ENCODE peak calls at places on chromosomes 13 and 19, in ten cellular contexts. S, W, Y, G, P, J, M, T, E and O are unnamed samples. For H3K4me1, the result is how much of the 10 kb centered on the place peaks cover.

GRCh38 chr13:41317243-41317642 is 6.2 kb downstream of the NAA16 start:
- DNase-seq in P (no peak), E (no peak), Y (no peak), T (no peak), S (no peak), M (no peak), J (no peak), G (no peak), W (no peak), O (no peak)

GRCh38 chr13:22372261-22372660 is 701.4 kb downstream of the FGF9 start:
- DNase-seq in T (no peak), G (no peak), M (no peak), Y (peak), W (no peak), E (no peak), P (no peak), J (no peak), S (no peak), O (no peak)

GRCh38 chr19:10305139-10305806 is 4.3 kb downstream of the ZGLP1 start:
- DNase-seq in G (peak), T (no peak), E (peak), M (no peak), Y (no peak), S (no peak), J (no peak), P (no peak), W (peak), O (no peak)

GRCh38 chr19:4304509-4305252 is at the start of gene FSD1:
- DNase-seq in W (peak), Y (peak), G (no peak), E (no peak), P (no peak), T (no peak), S (peak), J (no peak), M (no peak), O (no peak)

GRCh38 chr13:83085186-83085900 is 796.9 kb downstream of the SLITRK1 start:
- DNase-seq in S (no peak), P (no peak), E (no peak), T (no peak), W (peak), Y (no peak), G (no peak), J (no peak), M (no peak), O (no peak)

GRCh38 chr13:99383946-99384345 is 76.7 kb upstream of the GPR183 start:
- DNase-seq in S (no peak), M (no peak), G (no peak), T (no peak), E (no peak), J (no peak), W (no peak), P (no peak), Y (no peak), O (peak)

GRCh38 chr19:34120846-34121639 is 51.3 kb upstream of the LSM14A start:
- DNase-seq in G (no peak), T (no peak), W (peak), M (peak), S (peak), P (no peak), Y (peak), J (peak), E (peak), O (no peak)

GRCh38 chr13:94236876-94237275 is 242.6 kb downstream of the DCT start:
- DNase-seq in G (no peak), J (no peak), Y (no peak), P (no peak), T (no peak), E (no peak), M (no peak), S (no peak), W (no peak), O (no peak)

GRCh38 chr13:112014857-112015256 is 52.1 kb upstream of the SOX1 start:
- DNase-seq in P (no peak), M (no peak), Y (no peak), T (no peak), W (peak), S (no peak), G (no peak), E (no peak), J (no peak), O (no peak)

GRCh38 chr13:43246382-43246781 is 223.0 kb downstream of the DNAJC15 start:
- DNase-seq in P (no peak), Y (no peak), E (no peak), J (no peak), T (no peak), W (peak), S (no peak), G (no peak), M (no peak), O (no peak)
- H3K4me3 ChIP-seq in P (no peak), Y (no peak), E (no peak), J (no peak), T (no peak), W (no peak), S (no peak), G (no peak), M (no peak), O (no peak)

GRCh38 chr19:33062902-33063301 is 1.8 kb downstream of the RHPN2 start:
- DNase-seq in T (no peak), Y (no peak), J (no peak), M (no peak), W (no peak), P (no peak), G (no peak), S (no peak), E (no peak), O (no peak)

GRCh38 chr19:33064778-33065550 is at the start of gene RHPN2:
- DNase-seq in W (peak), P (peak), S (peak), T (peak), E (peak), Y (peak), J (peak), M (peak), G (no peak), O (no peak)

GRCh38 chr19:33064117-33064777 is 441 bp downstream of the RHPN2 start:
- DNase-seq in W (no peak), S (peak), T (peak), Y (peak), G (no peak), J (no peak), M (no peak), P (no peak), E (peak), O (no peak)

GRCh38 chr19:33063356-33064116 is 1.2 kb downstream of the RHPN2 start:
- DNase-seq in P (no peak), J (no peak), M (no peak), G (no peak), S (peak), W (peak), Y (peak), E (peak), T (peak), O (no peak)

GRCh38 chr19:33060586-33060985 is 4.1 kb downstream of the RHPN2 start:
- DNase-seq in E (no peak), Y (no peak), J (no peak), P (no peak), S (no peak), M (no peak), W (no peak), G (no peak), T (no peak), O (no peak)
- H3K4me1 ChIP-seq in E (under half), Y (under half), J (under half), P (under half), S (under half), M (under half), W (under half), G (under half), T (under half), O (under half)

GRCh38 chr13:29924482-29924884 is 74.1 kb upstream of the UBL3 start:
- DNase-seq in Y (no peak), T (no peak), W (peak), E (no peak), S (peak), M (no peak), G (no peak), P (no peak), J (peak), O (no peak)
- TF ChIP-seq CTCF in Y (no peak), T (no peak), W (no peak), E (no peak), S (no peak), M (no peak), G (no peak), P (no peak), J (no peak), O (no peak)

DNA sequence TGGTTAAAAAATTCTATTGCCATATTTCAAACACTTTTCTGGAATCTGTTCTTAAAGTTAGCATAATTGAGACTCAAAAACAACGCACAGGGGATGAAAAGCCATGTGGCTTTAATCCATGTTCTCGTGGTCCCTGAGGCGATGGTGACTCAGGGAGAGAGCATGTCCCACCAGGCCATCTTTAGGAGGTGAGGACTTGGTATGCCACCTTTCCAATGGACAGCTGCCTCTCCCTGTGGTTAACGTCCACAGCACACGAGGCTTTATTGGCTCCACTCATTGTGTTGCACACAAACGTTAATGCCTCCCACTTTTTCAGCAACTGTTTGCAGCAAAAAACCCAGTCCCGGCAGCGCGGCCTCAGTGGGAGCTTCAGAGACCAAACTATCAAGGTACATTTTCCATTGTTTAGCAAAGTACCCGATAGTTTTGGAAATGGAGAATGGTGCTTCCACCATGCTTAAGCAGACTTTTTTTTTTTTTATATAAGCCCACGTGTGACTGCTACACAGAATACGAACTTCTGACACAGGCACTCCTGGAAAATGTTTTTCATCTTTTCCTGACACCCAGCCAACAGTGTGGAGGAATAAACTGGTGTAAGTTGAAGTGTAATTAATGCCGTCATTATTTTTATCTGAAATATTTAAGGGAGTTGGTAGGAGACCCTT is 51.2 kb downstream of the EFNB2 start:
- DNase-seq in E (no peak), M (no peak), G (no peak), S (no peak), J (no peak), W (no peak), Y (no peak), P (no peak), T (no peak), O (no peak)
- H3K4me3 ChIP-seq in E (no peak), M (no peak), G (peak), S (no peak), J (no peak), W (no peak), Y (no peak), P (peak), T (peak), O (peak)

GRCh38 chr13:87234981-87235380 is 436.2 kb upstream of the SLITRK5 start:
- DNase-seq in E (no peak), W (peak), J (peak), P (no peak), S (no peak), G (no peak), Y (no peak), T (no peak), M (no peak), O (no peak)
- H3K4me1 ChIP-seq in E (under half), W (under half), J (under half), P (under half), S (under half), G (under half), Y (under half), T (under half), M (under half), O (under half)

GRCh38 chr13:30679483-30680330 is 55.6 kb upstream of the ALOX5AP start:
- DNase-seq in S (no peak), E (peak), T (no peak), P (no peak), M (no peak), W (peak), J (no peak), G (no peak), Y (no peak), O (no peak)
- TF ChIP-seq CTCF in S (no peak), E (peak), T (no peak), P (peak), M (peak), W (peak), J (peak), G (peak), Y (peak), O (peak)

GRCh38 chr19:38210458-38210987 is 13.5 kb downstream of the DPF1 start:
- DNase-seq in G (no peak), S (peak), P (peak), Y (peak), T (peak), E (no peak), M (no peak), J (no peak), W (peak), O (no peak)
- H3K4me3 ChIP-seq in G (peak), S (no peak), P (peak), Y (peak), T (no peak), E (no peak), M (no peak), J (no peak), W (no peak), O (peak)

GRCh38 chr19:5952193-5953033 is 25.5 kb downstream of the RANBP3 start:
- DNase-seq in M (no peak), Y (no peak), T (no peak), G (no peak), P (peak), W (no peak), J (no peak), S (no peak), E (no peak), O (no peak)

GRCh38 chr19:5953680-5954213 is 24.2 kb downstream of the RANBP3 start:
- DNase-seq in J (peak), G (no peak), E (no peak), M (no peak), W (no peak), P (peak), S (no peak), Y (no peak), T (no peak), O (no peak)

GRCh38 chr19:5953034-5953589 is 24.8 kb downstream of the RANBP3 start:
- DNase-seq in P (peak), E (no peak), W (peak), G (no peak), M (no peak), T (no peak), Y (no peak), J (no peak), S (no peak), O (no peak)

GRCh38 chr19:5955638-5955935 is 22.4 kb downstream of the RANBP3 start:
- DNase-seq in Y (no peak), W (peak), T (no peak), P (no peak), E (no peak), G (no peak), M (no peak), S (no peak), J (no peak), O (no peak)

DNA sequence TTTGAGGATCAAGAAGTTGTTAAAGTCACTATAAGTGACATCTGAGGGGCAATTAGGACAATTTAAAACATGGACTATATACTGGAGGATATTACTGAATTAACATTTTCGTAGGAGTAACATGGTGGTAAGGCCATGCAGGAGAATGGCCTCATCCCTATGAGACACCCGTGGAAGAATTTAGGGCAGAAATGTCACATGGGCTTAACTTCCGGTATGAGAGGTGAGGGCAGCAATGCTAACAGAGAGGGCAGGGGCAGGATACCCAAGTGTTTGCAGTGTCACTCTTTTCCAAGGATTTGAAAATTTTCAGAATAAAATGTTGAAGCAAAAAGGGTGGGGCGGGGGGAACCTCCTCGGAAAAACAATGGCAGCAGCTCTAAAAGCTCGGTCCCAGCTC is 23.6 kb downstream of the RANBP3 start:
- DNase-seq in T (no peak), Y (no peak), G (no peak), W (peak), P (no peak), J (no peak), S (no peak), E (no peak), M (no peak), O (no peak)
- H3K4me1 ChIP-seq in T (under half), Y (under half), G (under half), W (under half), P (half or more), J (under half), S (under half), E (under half), M (under half), O (under half)

GRCh38 chr13:85266331-85266730 is 532.9 kb downstream of the SLITRK6 start:
- DNase-seq in E (no peak), W (no peak), S (no peak), Y (no peak), P (no peak), T (no peak), J (peak), G (no peak), M (no peak), O (no peak)

GRCh38 chr13:85266771-85267170 is 532.4 kb downstream of the SLITRK6 start:
- DNase-seq in E (no peak), M (no peak), P (no peak), Y (no peak), J (no peak), S (no peak), T (no peak), G (no peak), W (no peak), O (no peak)

GRCh38 chr13:85265296-85265695 is 533.9 kb downstream of the SLITRK6 start:
- DNase-seq in S (no peak), M (no peak), G (no peak), P (no peak), T (no peak), Y (no peak), E (no peak), W (no peak), J (no peak), O (no peak)

GRCh38 chr13:85260896-85261295 is 538.3 kb downstream of the SLITRK6 start:
- DNase-seq in E (no peak), S (no peak), M (no peak), T (no peak), G (no peak), J (no peak), Y (no peak), P (no peak), W (no peak), O (no peak)

DNA sequence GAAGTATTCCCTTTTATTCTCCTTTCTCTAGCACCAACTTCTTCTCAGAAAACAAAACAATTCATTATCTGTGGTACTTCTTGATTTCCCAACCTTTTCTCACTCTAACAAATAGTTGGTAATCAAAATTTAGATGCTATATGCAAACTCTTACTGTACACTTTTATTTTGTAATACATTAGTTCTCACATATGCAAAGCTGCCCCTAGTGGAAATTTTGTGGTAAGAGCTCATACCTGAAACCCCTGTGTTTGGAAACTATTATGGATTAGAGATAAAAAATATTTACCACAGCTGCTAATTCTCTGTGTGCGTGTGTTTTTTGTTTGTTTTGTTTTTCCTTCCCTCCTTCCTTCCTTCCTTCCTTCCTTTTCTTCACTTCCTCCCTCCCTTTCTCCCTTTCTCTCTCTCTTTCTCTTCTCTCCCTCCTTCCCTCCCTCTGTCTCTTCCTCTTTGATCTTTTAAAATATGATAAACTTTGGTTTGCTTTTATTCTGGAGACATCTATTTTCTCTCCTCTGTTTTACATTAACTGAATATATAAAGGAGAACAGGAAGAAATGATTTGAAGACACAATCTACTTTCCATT is 537.4 kb downstream of the SLITRK6 start:
- DNase-seq in G (no peak), Y (no peak), S (no peak), W (peak), J (no peak), T (no peak), E (no peak), P (no peak), M (no peak), O (no peak)
- TF ChIP-seq CTCF in G (no peak), Y (peak), S (no peak), W (peak), J (peak), T (no peak), E (peak), P (no peak), M (peak), O (no peak)

GRCh38 chr19:45899919-45900589 is 2.4 kb downstream of the MYPOP start:
- DNase-seq in J (no peak), G (no peak), M (no peak), Y (no peak), P (no peak), W (no peak), E (no peak), T (no peak), S (no peak), O (no peak)
- H3K4me3 ChIP-seq in J (no peak), G (no peak), M (no peak), Y (no peak), P (no peak), W (no peak), E (no peak), T (no peak), S (no peak), O (no peak)